ENCODE peak calls at places on chromosomes 7 and 10, in seven cellular contexts. C is coronary artery; X is neuronal stem cell; Y is stimulated activated CD4-positive, alpha-beta T cell treated with anti-CD3 and anti-CD28 coated beads, Interleukin-1b, Interleukin-23, amount 100 ng/mL, for 24 hours; T is NCI-H1092 treated with DMSO at 0.1 percent for 48 hours; Z is substantia nigra; P is hypothalamus. U is an unnamed sample.

GRCh38 chr10:20254078-20254477 is 437.8 kb downstream of the PLXDC2 start:
- DNase-seq in X (no peak), Y (no peak), Z (peak; percentile 1), T (no peak), C (no peak), P (peak; percentile 14), U (no peak)

GRCh38 chr10:59342723-59343122 is 19.6 kb downstream of the FAM13C start:
- DNase-seq in Y (no peak), X (no peak), P (no peak), C (no peak), Z (no peak), T (no peak), U (no peak)

GRCh38 chr7:157785021-157785441 is 448.2 kb downstream of the DNAJB6 start:
- DNase-seq in X (no peak), Y (no peak), C (no peak), T (no peak), P (peak; percentile 37), Z (peak; percentile 41), U (no peak)

GRCh38 chr7:27107391-27107900 is 5.0 kb upstream of the HOXA2 start:
- DNase-seq in Z (no peak), Y (no peak), X (no peak), C (no peak), P (no peak), T (no peak), U (no peak)

GRCh38 chr10:105187243-105187642 is 546.2 kb downstream of the SORCS3 start:
- DNase-seq in Z (no peak), X (no peak), P (no peak), T (no peak), Y (no peak), C (no peak), U (no peak)

GRCh38 chr7:142905759-142906158 is 20.2 kb upstream of the TRPV6 start:
- DNase-seq in T (no peak), X (no peak), P (no peak), C (no peak), Y (no peak), Z (no peak), U (no peak)

GRCh38 chr10:74586088-74586585 is 240.3 kb upstream of the KAT6B start:
- DNase-seq in T (peak; percentile 46), Y (no peak), X (no peak), P (no peak), Z (peak; percentile 28), C (no peak), U (no peak)

GRCh38 chr7:95511716-95512260 is 26.0 kb downstream of the ASB4 start:
- DNase-seq in Z (peak; percentile 65), X (peak; percentile 61), Y (no peak), P (peak; percentile 52), T (peak; percentile 79), C (no peak), U (no peak)

GRCh38 chr10:24469993-24470392 is 253.7 kb downstream of the ARHGAP21 start:
- DNase-seq in T (no peak), Y (no peak), P (no peak), X (no peak), Z (no peak), C (no peak), U (no peak)

GRCh38 chr10:13189946-13190345 is 28.6 kb downstream of the MCM10 start:
- DNase-seq in P (no peak), X (no peak), Y (no peak), T (no peak), C (no peak), Z (no peak), U (no peak)

GRCh38 chr7:116194115-116194514 is 16.2 kb upstream of the TES start:
- DNase-seq in T (no peak), Y (no peak), X (no peak), Z (no peak), C (no peak), P (no peak), U (no peak)

GRCh38 chr7:32248505-32248904 is 178.3 kb upstream of the PDE1C start:
- DNase-seq in P (no peak), T (no peak), Z (no peak), X (no peak), Y (no peak), C (no peak), U (no peak)

GRCh38 chr10:70889291-70889690 is 926 bp upstream of the PCBD1 start:
- DNase-seq in P (no peak), Z (no peak), T (no peak), Y (no peak), C (no peak), X (no peak), U (no peak)

GRCh38 chr10:131998845-131999681 is 17.3 kb upstream of the BNIP3 start:
- DNase-seq in T (no peak), X (no peak), C (peak; percentile 28), Z (no peak), Y (no peak), P (no peak), U (no peak)

GRCh38 chr7:30136339-30136738 is 1.6 kb downstream of the MTURN start:
- DNase-seq in C (no peak), T (no peak), Z (no peak), X (no peak), Y (no peak), P (no peak), U (no peak)

GRCh38 chr7:30175171-30175570 is 40.4 kb downstream of the MTURN start:
- DNase-seq in Y (no peak), X (no peak), P (no peak), T (peak; percentile 85), C (no peak), Z (no peak), U (no peak)

GRCh38 chr7:14691597-14692203 is 210.9 kb downstream of the DGKB start:
- DNase-seq in C (no peak), X (peak; percentile 68), P (no peak), Y (peak; percentile 10), T (peak; percentile 65), Z (peak; percentile 52), U (no peak)

GRCh38 chr10:24488631-24489030 is 235.1 kb downstream of the ARHGAP21 start:
- DNase-seq in C (no peak), T (no peak), Z (no peak), X (no peak), Y (no peak), P (no peak), U (no peak)

U was measured in D721Med.